ENCODE peak calls at places on chromosomes 6 and 20, in four cellular contexts. T is CD4-positive, CD25-positive, alpha-beta regulatory T cell; E is effector memory CD4-positive, alpha-beta T cell; R is prostate gland. S is an unnamed sample.

GRCh38 chr6:11748591-11748990 is 30.0 kb downstream of the ADTRP start:
- DNase-seq in T (no peak), E (no peak), R (no peak), S (no peak)

GRCh38 chr6:47669684-47670515 is 28.5 kb upstream of the ADGRF4 start:
- DNase-seq in T (no peak), E (no peak), R (peak), S (no peak)

GRCh38 chr20:22490287-22491187 is 93.8 kb downstream of the FOXA2 start:
- DNase-seq in T (no peak), E (no peak), R (peak), S (no peak)

GRCh38 chr20:49982346-49983122 is at the start of gene SNAI1:
- DNase-seq in T (peak), E (peak), R (peak), S (peak)

GRCh38 chr20:8361008-8361652 is 229.1 kb downstream of the PLCB1 start:
- DNase-seq in T (no peak), E (no peak), R (no peak), S (no peak)

GRCh38 chr6:20868397-20869185 is 334.3 kb downstream of the CDKAL1 start:
- DNase-seq in T (no peak), E (no peak), R (no peak), S (no peak)

GRCh38 chr6:80636689-80637088 is 530.2 kb downstream of the BCKDHB start:
- DNase-seq in T (no peak), E (no peak), R (no peak), S (no peak)

GRCh38 chr6:87308970-87309369 is 13.4 kb upstream of the SMIM8 start:
- DNase-seq in T (no peak), E (no peak), R (no peak), S (no peak)

GRCh38 chr6:82608365-82608764 is 244.7 kb downstream of the TPBG start:
- DNase-seq in T (no peak), E (no peak), R (no peak), S (no peak)

GRCh38 chr20:32277361-32278198 is at the start of gene KIF3B:
- DNase-seq in T (peak), E (peak), R (peak), S (peak)

GRCh38 chr6:116100419-116101297 is at the start of gene NT5DC1:
- DNase-seq in T (peak), E (peak), R (peak), S (peak)

GRCh38 chr20:56372850-56373249 is 14.1 kb downstream of the FAM210B start:
- DNase-seq in T (no peak), E (no peak), R (no peak), S (no peak)

GRCh38 chr20:25341716-25342680 is 48.6 kb downstream of the ABHD12 start:
- DNase-seq in T (no peak), E (no peak), R (no peak), S (no peak)

GRCh38 chr6:20438462-20439070 is 36.9 kb downstream of the E2F3 start:
- DNase-seq in T (no peak), E (no peak), R (no peak), S (no peak)

GRCh38 chr6:43396408-43397149 is 27.1 kb upstream of the ZNF318 start:
- DNase-seq in T (no peak), E (no peak), R (peak), S (no peak)

GRCh38 chr20:258963-259362 is 1.4 kb downstream of the DEFB132 start:
- DNase-seq in T (peak), E (no peak), R (no peak), S (no peak)

GRCh38 chr20:19264191-19264590 is 51.7 kb downstream of the SLC24A3 start:
- DNase-seq in T (no peak), E (no peak), R (no peak), S (no peak)

GRCh38 chr6:39430968-39431523 is 108.5 kb upstream of the KCNK16 start:
- DNase-seq in T (no peak), E (no peak), R (peak), S (peak)

GRCh38 chr6:132300323-132300949 is 100.8 kb downstream of the MOXD1 start:
- DNase-seq in T (no peak), E (no peak), R (no peak), S (no peak)

GRCh38 chr6:139979021-139979721 is 604.7 kb upstream of the CITED2 start:
- DNase-seq in T (no peak), E (no peak), R (no peak), S (no peak)

GRCh38 chr6:84462697-84463096 is 235.3 kb upstream of the CEP162 start:
- DNase-seq in T (no peak), E (no peak), R (no peak), S (no peak)

GRCh38 chr6:158636778-158637177 is 7.8 kb downstream of the DYNLT1 start:
- DNase-seq in T (no peak), E (no peak), R (no peak), S (no peak)

GRCh38 chr20:47258745-47259695 is 97.5 kb downstream of the ZMYND8 start:
- DNase-seq in T (no peak), E (no peak), R (no peak), S (no peak)

GRCh38 chr6:33949111-33949510 is 145.3 kb upstream of the MLN start:
- DNase-seq in T (no peak), E (no peak), R (no peak), S (no peak)

GRCh38 chr6:13495818-13496217 is 8.4 kb upstream of the GFOD1 start:
- DNase-seq in T (no peak), E (no peak), R (no peak), S (no peak)

GRCh38 chr20:50172347-50173013 is 18.1 kb upstream of the CEBPB start:
- DNase-seq in T (no peak), E (no peak), R (peak), S (peak)

GRCh38 chr6:20487669-20488375 is 46.4 kb upstream of the CDKAL1 start:
- DNase-seq in T (no peak), E (no peak), R (no peak), S (no peak)

GRCh38 chr6:70998148-70998547 is 41.3 kb upstream of the B3GAT2 start:
- DNase-seq in T (no peak), E (no peak), R (no peak), S (no peak)

GRCh38 chr20:18259730-18260129 is 28.6 kb upstream of the ZNF133 start:
- DNase-seq in T (no peak), E (no peak), R (no peak), S (no peak)

GRCh38 chr20:61292391-61292790 is 40.3 kb downstream of the CDH4 start:
- DNase-seq in T (no peak), E (no peak), R (no peak), S (no peak)

GRCh38 chr20:22578221-22579118 is 5.9 kb downstream of the FOXA2 start:
- DNase-seq in T (no peak), E (no peak), R (no peak), S (no peak)

GRCh38 chr6:28976677-28977076 is 28.4 kb downstream of the ZNF311 start:
- DNase-seq in T (no peak), E (no peak), R (no peak), S (no peak)

GRCh38 chr20:34824026-34824860 is 1.2 kb downstream of the NCOA6 start:
- DNase-seq in T (peak), E (peak), R (peak), S (peak)

GRCh38 chr20:46400253-46400652 is 6.2 kb downstream of the ELMO2 start:
- DNase-seq in T (no peak), E (no peak), R (no peak), S (no peak)

GRCh38 chr6:88050140-88050818 is 2.6 kb downstream of the SPACA1 start:
- DNase-seq in T (no peak), E (no peak), R (no peak), S (no peak)

GRCh38 chr6:11350294-11350693 is 117.8 kb upstream of the NEDD9 start:
- DNase-seq in T (no peak), E (no peak), R (no peak), S (no peak)

GRCh38 chr6:150491131-150491795 is 108.4 kb upstream of the PLEKHG1 start:
- DNase-seq in T (peak), E (no peak), R (no peak), S (no peak)

GRCh38 chr6:22024973-22025467 is 271.8 kb downstream of the PRL start:
- DNase-seq in T (no peak), E (no peak), R (no peak), S (no peak)

GRCh38 chr6:109001554-109001953 is 93.1 kb downstream of the SESN1 start:
- DNase-seq in T (no peak), E (no peak), R (no peak), S (no peak)
- H3K27ac ChIP-seq in T (no peak), E (no peak), R (peak), S (peak)

GRCh38 chr6:157110620-157111019 is 212.7 kb downstream of the TMEM242 start:
- DNase-seq in T (no peak), E (no peak), R (no peak), S (no peak)

GRCh38 chr6:157107571-157107914 is 215.8 kb downstream of the TMEM242 start:
- DNase-seq in T (no peak), E (no peak), R (no peak), S (no peak)

GRCh38 chr6:157107915-157108651 is 215.2 kb downstream of the TMEM242 start:
- DNase-seq in T (peak), E (no peak), R (no peak), S (no peak)

GRCh38 chr6:157106487-157106886 is 216.8 kb downstream of the TMEM242 start:
- DNase-seq in T (no peak), E (no peak), R (no peak), S (no peak)

GRCh38 chr6:157108923-157109322 is 214.4 kb downstream of the TMEM242 start:
- DNase-seq in T (no peak), E (no peak), R (no peak), S (no peak)
- H3K27ac ChIP-seq in T (no peak), E (no peak), R (no peak), S (no peak)

GRCh38 chr20:1887321-1887720 is 7.9 kb upstream of the SIRPA start:
- DNase-seq in T (no peak), E (no peak), R (no peak), S (no peak)

GRCh38 chr20:1888796-1889463 is 6.3 kb upstream of the SIRPA start:
- DNase-seq in T (no peak), E (no peak), R (no peak), S (no peak)

GRCh38 chr20:1885940-1886693 is 9.1 kb upstream of the SIRPA start:
- DNase-seq in T (no peak), E (no peak), R (no peak), S (no peak)

GRCh38 chr20:1885254-1885653 is 10.0 kb upstream of the SIRPA start:
- DNase-seq in T (no peak), E (no peak), R (no peak), S (no peak)

DNA sequence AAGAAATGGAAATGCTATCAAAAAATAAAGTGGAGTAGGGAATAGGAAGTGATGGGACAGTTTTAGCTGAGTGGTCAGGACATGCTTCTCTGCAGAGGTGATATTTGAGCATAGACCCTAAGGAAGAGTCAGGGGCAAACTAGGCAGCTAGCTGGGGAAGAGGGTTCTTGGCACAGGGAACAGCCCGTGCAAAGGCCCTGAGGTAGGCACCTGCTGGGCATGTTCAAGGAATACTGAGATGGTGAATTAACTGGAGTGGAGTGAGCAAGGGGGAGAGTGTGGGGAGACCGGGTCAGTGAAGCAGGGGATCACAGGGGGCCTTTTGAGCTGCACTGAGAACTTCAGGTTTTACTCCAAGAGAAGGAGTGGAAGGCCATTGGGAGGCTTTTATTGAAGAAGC is 7.5 kb upstream of the SIRPA start:
- DNase-seq in T (no peak), E (no peak), R (no peak), S (no peak)
- H3K27ac ChIP-seq in T (no peak), E (no peak), R (no peak), S (no peak)

GRCh38 chr20:43863821-43864544 is 50.7 kb upstream of the TOX2 start:
- DNase-seq in T (no peak), E (no peak), R (no peak), S (no peak)
- H3K27ac ChIP-seq in T (no peak), E (no peak), R (peak), S (no peak)

DNA sequence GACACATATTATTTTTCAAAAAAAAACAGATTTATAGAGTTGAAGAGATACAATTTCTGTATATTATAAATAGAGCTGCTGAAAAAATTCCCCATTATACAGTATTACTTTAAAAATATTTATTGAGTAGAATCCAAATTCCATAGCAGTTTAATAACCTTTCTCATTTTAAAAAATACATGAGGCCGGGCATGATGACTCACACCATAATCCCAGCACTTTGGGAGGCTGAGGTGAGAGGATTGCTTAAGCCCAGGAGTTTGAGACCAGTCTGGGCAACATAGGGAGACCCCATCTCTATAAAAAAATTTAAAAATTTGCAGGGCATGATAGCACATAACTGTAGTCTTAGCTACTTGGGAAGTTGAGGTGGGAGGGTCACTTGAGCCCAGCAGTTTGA is 13.0 kb downstream of the ATRN start:
- DNase-seq in T (no peak), E (no peak), R (no peak), S (no peak)
- H3K27ac ChIP-seq in T (no peak), E (no peak), R (no peak), S (no peak)

GRCh38 chr20:63982937-63983336 is 2.0 kb downstream of the PRPF6 start:
- DNase-seq in T (no peak), E (no peak), R (no peak), S (no peak)

GRCh38 chr20:63979221-63979548 is 257 bp downstream of the SAMD10 start:
- DNase-seq in T (no peak), E (no peak), R (no peak), S (no peak)

GRCh38 chr20:63979549-63980316 is at the start of gene SAMD10:
- DNase-seq in T (peak), E (peak), R (no peak), S (peak)

GRCh38 chr20:63980317-63980805 is 571 bp upstream of the PRPF6 start:
- DNase-seq in T (peak), E (no peak), R (no peak), S (peak)

GRCh38 chr20:63980806-63981728 is at the start of gene PRPF6:
- DNase-seq in T (peak), E (peak), R (peak), S (peak)
- H3K27ac ChIP-seq in T (peak), E (peak), R (peak), S (peak)